ENCODE peak calls at places on chromosomes 3 and 15, in ten cellular contexts. X is choroid plexus epithelial cell, O is cardiac muscle cell, Z is GM06990, E is A549, K is neural progenitor cell, G is thyroid gland, D is K562, N is ovary, U is hepatocyte. R is an unnamed sample.

GRCh38 chr15:49215768-49216739 is 46.0 kb downstream of the GALK2 start:
- DNase-seq in O (peak), X (peak), D (no peak), U (no peak), Z (peak), K (peak), E (peak), N (no peak), G (peak), R (no peak)

GRCh38 chr3:106261915-106262683 is 393.3 kb upstream of the CBLB start:
- DNase-seq in D (no peak), U (no peak), X (peak), N (no peak), K (no peak), Z (no peak), G (no peak), E (no peak), O (peak), R (no peak)

GRCh38 chr3:81214626-81215025 is 546.8 kb downstream of the GBE1 start:
- DNase-seq in N (no peak), D (no peak), O (no peak), Z (no peak), X (peak), K (no peak), U (no peak), E (no peak), G (no peak), R (no peak)

GRCh38 chr3:137760341-137761098 is 3.6 kb upstream of the SOX14 start:
- DNase-seq in X (no peak), N (no peak), U (no peak), Z (no peak), D (no peak), G (no peak), O (no peak), K (peak), E (no peak), R (no peak)

GRCh38 chr15:29695486-29696167 is 126.6 kb downstream of the TJP1 start:
- DNase-seq in D (no peak), N (no peak), Z (no peak), K (peak), E (peak), G (peak), O (no peak), X (no peak), U (no peak), R (no peak)

GRCh38 chr15:63902671-63903035 is 68.9 kb upstream of the HERC1 start:
- DNase-seq in X (no peak), O (peak), N (no peak), K (no peak), U (no peak), G (no peak), E (no peak), Z (no peak), D (no peak), R (no peak)

GRCh38 chr3:148816427-148816826 is 11.2 kb upstream of the CPB1 start:
- DNase-seq in K (no peak), E (no peak), N (no peak), X (no peak), U (no peak), D (no peak), G (no peak), O (no peak), Z (no peak), R (no peak)

GRCh38 chr3:114294940-114295480 is 1.2 kb downstream of the TIGIT start:
- DNase-seq in O (no peak), G (no peak), Z (no peak), K (no peak), N (no peak), X (no peak), D (no peak), E (no peak), U (no peak), R (no peak)

GRCh38 chr15:85723960-85724945 is 70.5 kb downstream of the KLHL25 start:
- DNase-seq in N (no peak), D (no peak), U (no peak), G (no peak), Z (no peak), K (no peak), X (no peak), O (no peak), E (no peak), R (no peak)

GRCh38 chr3:188627652-188628051 is 473.7 kb downstream of the LPP start:
- DNase-seq in X (peak), O (peak), N (no peak), K (no peak), Z (no peak), U (no peak), D (no peak), E (peak), G (no peak), R (no peak)

GRCh38 chr3:25421747-25422146 is 6.3 kb upstream of the RARB start:
- DNase-seq in Z (no peak), X (no peak), N (no peak), U (peak), O (no peak), G (no peak), D (no peak), E (peak), K (no peak), R (no peak)

GRCh38 chr3:131535596-131535995 is 32.8 kb upstream of the MRPL3 start:
- DNase-seq in O (no peak), Z (no peak), N (no peak), E (no peak), X (peak), K (no peak), U (no peak), D (no peak), G (no peak), R (peak)

GRCh38 chr3:105466072-105466471 is 99.4 kb downstream of the ALCAM start:
- DNase-seq in K (no peak), Z (no peak), U (no peak), E (no peak), N (no peak), X (no peak), O (no peak), G (no peak), D (no peak), R (no peak)

GRCh38 chr3:110101361-110101760 is 764.0 kb upstream of the DPPA4 start:
- DNase-seq in E (no peak), G (no peak), K (no peak), U (no peak), X (no peak), D (no peak), Z (no peak), O (no peak), N (no peak), R (no peak)

GRCh38 chr15:88894348-88894818 is 961 bp downstream of the HAPLN3 start:
- DNase-seq in U (peak), D (peak), G (peak), X (peak), O (peak), N (peak), E (peak), K (peak), Z (peak), R (no peak)

GRCh38 chr3:36991923-36992805 is 767 bp downstream of the EPM2AIP1 start:
- DNase-seq in N (no peak), O (peak), K (peak), X (peak), U (peak), E (peak), D (no peak), Z (no peak), G (peak), R (peak)

GRCh38 chr15:99106417-99107220 is 1.7 kb downstream of the SYNM start:
- DNase-seq in D (no peak), Z (no peak), U (no peak), E (no peak), N (no peak), K (no peak), X (peak), O (peak), G (no peak), R (no peak)

GRCh38 chr3:66483006-66483928 is 17.6 kb downstream of the LRIG1 start:
- DNase-seq in U (no peak), D (no peak), N (peak), O (peak), E (no peak), X (no peak), G (peak), K (peak), Z (no peak), R (peak)

GRCh38 chr3:181709537-181710279 is 2.0 kb upstream of the SOX2 start:
- DNase-seq in E (peak), O (peak), U (peak), K (peak), Z (peak), G (peak), X (peak), N (peak), D (peak), R (peak)

GRCh38 chr3:47238017-47238416 is 44.6 kb downstream of the KIF9 start:
- DNase-seq in Z (no peak), G (no peak), K (no peak), E (no peak), U (no peak), X (no peak), N (no peak), D (no peak), O (no peak), R (no peak)

GRCh38 chr15:45121706-45122417 is 7.7 kb downstream of the DUOXA2 start:
- DNase-seq in N (no peak), U (peak), E (peak), K (no peak), G (peak), X (peak), Z (no peak), D (no peak), O (peak), R (peak)

DNA sequence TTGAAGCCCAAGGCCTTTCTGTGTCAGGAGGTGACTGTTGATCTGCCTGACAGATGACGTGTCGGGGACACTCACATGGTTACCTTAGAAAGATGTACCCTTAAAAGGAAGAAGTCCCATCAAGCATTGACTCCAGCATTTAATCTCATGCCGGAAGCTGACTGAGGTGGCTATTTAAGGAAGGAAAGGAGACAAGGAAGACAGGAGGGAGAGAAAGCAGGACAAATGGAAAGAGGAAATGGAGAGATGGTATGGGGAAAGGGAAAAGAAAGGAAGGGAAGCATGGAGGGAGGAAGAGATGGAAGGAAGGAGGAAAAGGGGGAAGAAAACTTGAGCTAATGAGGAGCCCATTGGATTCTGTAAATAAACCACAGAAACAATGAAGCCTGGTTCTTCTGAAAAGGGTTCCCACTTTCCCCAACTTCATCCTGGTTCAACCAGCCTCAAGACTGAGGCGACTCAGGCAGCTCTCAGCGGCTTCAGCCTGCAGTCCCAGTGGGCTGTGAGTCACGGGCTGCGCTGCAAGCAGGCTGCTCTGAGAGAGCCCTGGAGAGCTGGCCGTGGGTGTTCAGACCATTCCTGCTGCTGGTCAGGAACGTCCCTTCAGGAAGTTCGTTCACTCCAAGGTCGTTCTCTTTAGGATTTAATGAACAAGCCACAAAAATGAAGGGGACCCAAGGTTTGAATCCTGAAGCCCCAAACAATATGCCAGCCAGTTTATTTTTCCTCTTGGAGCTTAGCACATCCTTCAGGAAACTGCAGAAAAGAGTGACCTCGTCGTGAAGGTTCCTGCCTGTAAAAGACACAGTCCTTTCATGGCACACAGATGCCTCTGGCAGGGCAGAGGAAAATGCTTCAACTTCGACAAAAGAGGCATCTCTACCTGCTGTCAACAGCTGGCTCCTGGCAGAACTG is 69.6 kb upstream of the THBS1 start:
- DNase-seq in X (peak), O (peak), U (peak), G (no peak), D (peak), N (peak), E (peak), Z (no peak), K (no peak), R (peak)
- H3K4me3 ChIP-seq in X (no peak), O (no peak), U (no peak), G (no peak), D (no peak), N (no peak), E (no peak), Z (no peak), K (no peak), R (no peak)

DNA sequence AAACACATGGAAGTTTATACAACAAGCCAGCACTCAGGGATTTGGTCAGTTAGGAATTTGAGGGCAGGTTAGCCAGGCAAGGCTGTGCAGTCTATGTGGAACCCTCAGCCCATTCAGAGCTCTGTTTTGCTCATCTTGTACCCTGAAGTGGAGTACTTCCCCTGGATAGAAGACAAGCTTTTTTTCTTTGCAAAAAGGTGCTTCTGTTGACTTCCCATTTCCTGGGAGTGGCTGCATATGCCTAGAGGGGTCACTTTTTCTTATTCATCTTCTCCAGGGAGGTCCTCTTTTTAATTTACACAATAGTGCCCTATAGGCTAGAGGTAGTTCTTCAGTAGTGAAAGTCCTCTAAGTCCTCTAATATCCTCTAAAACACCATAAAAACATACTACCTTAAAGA is 225.0 kb upstream of the P2RY1 start:
- DNase-seq in X (no peak), G (no peak), O (no peak), E (no peak), D (no peak), N (no peak), U (no peak), K (no peak), Z (no peak), R (no peak)
- H3K4me3 ChIP-seq in X (no peak), G (no peak), O (no peak), E (no peak), D (no peak), N (no peak), U (no peak), K (no peak), Z (no peak), R (no peak)

GRCh38 chr3:157130881-157131251 is 29.1 kb downstream of the CCNL1 start:
- DNase-seq in U (no peak), E (no peak), G (no peak), K (peak), D (no peak), O (no peak), N (no peak), X (no peak), Z (no peak), R (no peak)

GRCh38 chr3:157129782-157130137 is 30.2 kb downstream of the CCNL1 start:
- DNase-seq in O (peak), U (no peak), Z (no peak), N (no peak), G (no peak), X (no peak), D (no peak), E (no peak), K (peak), R (no peak)

GRCh38 chr3:157131861-157132260 is 28.1 kb downstream of the CCNL1 start:
- DNase-seq in D (no peak), G (no peak), N (no peak), O (no peak), E (no peak), X (no peak), Z (no peak), K (no peak), U (no peak), R (no peak)

GRCh38 chr3:157128771-157129671 is 30.9 kb downstream of the CCNL1 start:
- DNase-seq in X (peak), D (no peak), Z (no peak), E (peak), U (peak), G (peak), O (peak), N (peak), K (peak), R (no peak)

DNA sequence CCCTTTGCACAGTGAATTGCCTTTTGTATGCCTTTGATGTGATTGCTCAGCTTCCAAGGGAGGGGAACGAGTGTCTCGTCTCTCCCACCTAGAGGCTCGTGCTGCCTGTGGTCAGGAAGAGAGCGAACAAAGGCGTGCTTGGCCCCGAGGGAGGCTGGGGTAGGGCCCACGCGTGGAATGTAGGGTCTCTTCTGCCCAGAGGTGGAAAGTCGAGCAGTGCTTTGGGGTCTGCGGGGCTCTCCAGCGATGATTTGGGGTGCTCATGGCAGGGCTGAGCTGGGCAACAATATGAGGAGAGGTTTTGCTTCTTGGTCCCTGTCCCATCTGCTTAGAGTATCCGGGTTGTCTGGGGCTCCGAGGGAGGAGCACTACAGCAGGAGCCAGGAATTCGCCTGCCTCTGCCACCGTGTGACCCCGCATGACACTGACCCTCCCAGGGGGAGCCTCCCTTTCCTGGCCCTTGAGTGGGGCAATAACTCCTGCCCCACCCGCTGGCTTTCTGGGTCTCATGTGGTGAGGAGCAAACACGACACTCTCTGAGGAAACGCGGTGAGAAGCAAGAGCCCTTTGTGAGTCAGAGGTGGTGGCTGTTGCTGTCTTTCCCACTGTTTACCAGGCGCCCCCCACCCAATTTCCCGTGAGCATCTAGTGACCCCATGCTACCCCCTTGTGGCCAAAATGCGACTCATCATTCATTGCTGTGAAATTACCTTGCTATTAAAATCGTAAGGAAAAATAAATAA is 29.6 kb downstream of the CCNL1 start:
- DNase-seq in U (peak), G (peak), X (peak), K (peak), N (peak), D (peak), Z (peak), E (peak), O (peak), R (peak)
- H3K4me3 ChIP-seq in U (no peak), G (peak), X (peak), K (peak), N (no peak), D (no peak), Z (no peak), E (peak), O (no peak), R (no peak)

DNA sequence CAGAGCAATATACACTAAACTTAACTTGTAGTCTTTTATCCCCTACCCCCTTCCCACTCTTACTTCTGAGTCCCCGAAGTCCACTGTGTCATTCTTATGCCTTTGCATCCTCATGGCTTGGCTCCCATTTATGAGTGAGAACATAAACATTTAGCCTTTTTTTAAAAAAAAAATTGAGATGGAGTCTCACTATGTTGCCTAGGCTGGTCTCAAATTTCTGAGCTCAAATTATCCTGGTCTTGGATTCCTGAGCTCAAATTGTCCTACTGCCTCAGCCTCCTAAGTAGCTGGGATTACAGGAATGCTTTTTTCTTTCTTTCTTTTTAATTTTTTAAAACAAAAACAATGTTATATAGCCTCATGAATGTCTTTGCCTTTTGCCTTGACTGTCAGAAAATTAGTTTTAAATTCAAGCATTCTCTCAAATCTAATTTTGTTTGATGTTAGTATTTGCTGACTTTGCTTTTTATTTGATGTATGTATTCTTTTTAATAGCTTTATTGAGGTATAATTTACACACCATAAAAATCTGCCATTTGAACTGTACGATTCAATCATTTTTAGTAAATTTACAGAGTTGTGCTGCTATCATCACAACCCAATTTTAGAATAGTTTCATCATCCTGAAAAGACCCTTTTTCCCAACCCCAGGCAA is 46.9 kb downstream of the NFKBIZ start:
- DNase-seq in G (no peak), E (no peak), U (no peak), K (no peak), O (no peak), Z (no peak), X (no peak), D (no peak), N (no peak), R (no peak)
- H3K4me3 ChIP-seq in G (no peak), E (no peak), U (no peak), K (no peak), O (no peak), Z (no peak), X (no peak), D (no peak), N (no peak), R (no peak)

DNA sequence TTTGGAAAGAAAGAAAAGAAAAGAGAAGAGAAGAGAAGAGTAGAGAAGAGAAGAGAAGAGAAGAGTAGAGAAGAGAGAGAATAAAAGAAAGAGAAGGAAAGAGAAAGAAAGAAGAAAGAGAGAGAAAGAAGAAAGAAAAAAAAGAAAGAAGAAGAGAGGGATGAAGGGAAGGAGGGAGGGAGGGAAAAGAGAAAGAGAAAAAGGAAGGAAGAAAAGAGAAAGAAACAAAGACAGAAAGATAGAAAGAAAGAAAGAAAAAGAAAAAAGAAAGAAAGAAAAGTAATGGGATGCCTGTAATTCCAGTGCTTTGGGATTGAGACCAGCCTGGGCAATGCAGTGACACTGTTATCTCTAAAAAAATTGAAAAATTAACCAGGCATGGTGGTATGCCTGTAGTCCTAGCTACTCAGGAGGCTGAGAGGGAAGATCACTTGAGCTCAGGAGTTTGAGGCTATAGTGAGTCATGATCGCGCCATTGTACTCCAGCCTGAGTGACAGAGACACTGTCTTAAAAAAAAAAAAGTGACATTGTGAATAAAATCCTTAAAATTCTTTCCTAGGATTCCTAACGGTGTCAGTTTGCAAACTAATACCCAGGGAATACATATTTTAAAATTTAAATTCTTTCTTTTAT is 1.7 kb downstream of the RASL12 start:
- DNase-seq in Z (no peak), D (no peak), U (no peak), G (no peak), X (no peak), O (no peak), E (no peak), K (peak), N (no peak), R (no peak)
- H3K4me3 ChIP-seq in Z (no peak), D (no peak), U (no peak), G (no peak), X (no peak), O (no peak), E (no peak), K (peak), N (peak), R (no peak)